ENCODE peak calls at places on chromosome 15, in nine cellular contexts. W is H4; T is NCI-H1105; R is activated CD4-positive, alpha-beta T cell treated with anti-CD3 and anti-CD28 coated beads for 4 hours; N is posterior vena cava; H is fibroblast of lung; Q is GM13976; Y is fibroblast of the conjunctiva; E is T-helper 1 cell. J is an unnamed sample.

GRCh38 chr15:58221591-58222241 is 83.5 kb downstream of the AQP9 start:
- DNase-seq in W (peak), R (no peak), T (no peak), Y (peak), Q (peak), E (no peak), N (no peak), H (no peak), J (peak)

GRCh38 chr15:74869726-74870407 is 3.3 kb downstream of the SCAMP2 start:
- DNase-seq in Y (no peak), R (no peak), E (peak), T (no peak), H (no peak), Q (peak), W (no peak), N (peak), J (no peak)

GRCh38 chr15:74723187-74723586 is 2.1 kb downstream of the CYP1A1 start:
- DNase-seq in Q (no peak), E (no peak), T (no peak), W (no peak), Y (no peak), H (no peak), R (no peak), N (no peak), J (no peak)

GRCh38 chr15:90967206-90967605 is 12.5 kb downstream of the RCCD1 start:
- DNase-seq in Q (no peak), W (no peak), R (no peak), T (no peak), H (no peak), N (no peak), E (no peak), Y (no peak), J (no peak)

GRCh38 chr15:67127925-67128324 is 62.5 kb downstream of the SMAD3 start:
- DNase-seq in T (no peak), W (peak), E (peak), R (no peak), N (peak), Q (no peak), Y (no peak), H (peak), J (peak)

GRCh38 chr15:58423858-58424608 is 7.8 kb upstream of the LIPC start:
- DNase-seq in T (no peak), R (no peak), E (no peak), Y (no peak), H (peak), Q (no peak), W (no peak), N (no peak), J (no peak)

GRCh38 chr15:73375755-73376305 is 7.1 kb upstream of the HCN4 start:
- DNase-seq in Y (no peak), Q (no peak), E (no peak), W (peak), N (no peak), H (no peak), T (peak), R (no peak), J (no peak)

GRCh38 chr15:94882071-94882712 is 650.8 kb downstream of the MCTP2 start:
- DNase-seq in Y (no peak), N (no peak), Q (no peak), T (no peak), H (no peak), R (no peak), E (no peak), W (no peak), J (no peak)

GRCh38 chr15:64950888-64951287 is 38.8 kb downstream of the SPG21 start:
- DNase-seq in W (no peak), Q (no peak), Y (no peak), N (no peak), R (no peak), E (no peak), T (no peak), H (no peak), J (peak)

GRCh38 chr15:86837631-86838030 is 758.0 kb downstream of the AGBL1 start:
- DNase-seq in T (no peak), W (peak), Q (no peak), Y (no peak), N (no peak), H (peak), E (no peak), R (no peak), J (no peak)

GRCh38 chr15:56411122-56411749 is 46.0 kb downstream of the TEX9 start:
- DNase-seq in W (no peak), N (no peak), H (peak), Y (no peak), R (no peak), E (no peak), T (no peak), Q (no peak), J (no peak)

GRCh38 chr15:51727141-51727897 is 10.1 kb downstream of the LYSMD2 start:
- DNase-seq in W (no peak), R (no peak), Q (no peak), H (peak), E (no peak), T (no peak), N (no peak), Y (no peak), J (peak)

GRCh38 chr15:76951161-76951714 is 19.7 kb downstream of the RCN2 start:
- DNase-seq in Y (no peak), W (no peak), R (no peak), E (no peak), Q (no peak), H (no peak), T (no peak), N (no peak), J (no peak)

GRCh38 chr15:80431635-80432034 is 27.5 kb downstream of the ARNT2 start:
- DNase-seq in H (no peak), T (no peak), N (no peak), W (no peak), Q (no peak), R (no peak), E (no peak), Y (no peak), J (no peak)

GRCh38 chr15:41996376-41996775 is 24.0 kb upstream of the EHD4 start:
- DNase-seq in Q (no peak), W (no peak), E (no peak), H (no peak), R (no peak), T (no peak), Y (no peak), N (peak), J (no peak)

J was measured in SW 1271.